ENCODE peak calls at places on chromosome 19, in seven cellular contexts. D is NCI-H2171; J is stimulated activated naive B cell treated with anti-CD40 and anti-IgM and Interleukin-4, amounts not matched to agents 10 μg/mL and 1 μg/mL and 100 μg/mL, for 72 hours; I is NCI-H460; G is activated naive CD8-positive, alpha-beta T cell treated with anti-CD3 and anti-CD28 coated beads, Interleukin-2, amount 50 U/mL, for 16 hours; P is stimulated activated CD8-positive, alpha-beta memory T cell treated with anti-CD3 and anti-CD28 coated beads, Interleukin-4, amount 100 ng/mL, for 48 hours; K is small intestine. Y is an unnamed sample.

GRCh38 chr19:48644839-48645651 is 942 bp downstream of the CA11 start:
- DNase-seq in D (peak; percentile 75), J (peak; percentile 62), I (no peak), G (peak; percentile 39), P (peak; percentile 81), K (peak; percentile 77), Y (peak; percentile 84)

GRCh38 chr19:48497728-48498575 is 13.7 kb downstream of the LMTK3 start:
- DNase-seq in D (no peak), J (no peak), I (no peak), G (no peak), P (no peak), K (no peak), Y (no peak)

GRCh38 chr19:12733369-12733896 is 1.1 kb downstream of the TRIR start:
- DNase-seq in D (peak; percentile 11), J (peak; percentile 34), I (no peak), G (no peak), P (peak; percentile 69), K (peak; percentile 36), Y (peak; percentile 78)

GRCh38 chr19:4140237-4140711 is 13.2 kb upstream of the CREB3L3 start:
- DNase-seq in D (peak; percentile 74), J (no peak), I (peak; percentile 61), G (no peak), P (peak; percentile 48), K (peak; percentile 79), Y (peak; percentile 42)

GRCh38 chr19:53703361-53703760 is 71.6 kb downstream of the DPRX start:
- DNase-seq in D (no peak), J (no peak), I (no peak), G (no peak), P (no peak), K (no peak), Y (no peak)

GRCh38 chr19:15404780-15405211 is 14.0 kb downstream of the AKAP8L start:
- DNase-seq in D (no peak), J (no peak), I (no peak), G (no peak), P (no peak), K (no peak), Y (no peak)

GRCh38 chr19:56751078-56751489 is 79.5 kb upstream of the ZNF835 start:
- DNase-seq in D (no peak), J (no peak), I (no peak), G (no peak), P (no peak), K (no peak), Y (no peak)

GRCh38 chr19:57280913-57281425 is 684 bp downstream of the ZNF460 start:
- DNase-seq in D (peak; percentile 41), J (no peak), I (no peak), G (no peak), P (peak; percentile 30), K (peak; percentile 6), Y (peak; percentile 29)

GRCh38 chr19:28715157-28715556 is 497.8 kb downstream of the UQCRFS1 start:
- DNase-seq in D (no peak), J (no peak), I (no peak), G (no peak), P (no peak), K (no peak), Y (no peak)

GRCh38 chr19:2589441-2589840 is 113.1 kb downstream of the GNG7 start:
- DNase-seq in D (no peak), J (no peak), I (no peak), G (no peak), P (no peak), K (no peak), Y (no peak)

GRCh38 chr19:57615346-57615745 is 1.3 kb downstream of the ZNF134 start:
- DNase-seq in D (no peak), J (no peak), I (no peak), G (no peak), P (no peak), K (no peak), Y (no peak)

GRCh38 chr19:44163789-44164188 is 1.1 kb upstream of the ZNF226 start:
- DNase-seq in D (no peak), J (no peak), I (no peak), G (no peak), P (no peak), K (no peak), Y (no peak)

GRCh38 chr19:15463865-15464371 is 426 bp downstream of the RASAL3 start:
- DNase-seq in D (no peak), J (peak; percentile 65), I (no peak), G (peak; percentile 51), P (peak; percentile 82), K (peak; percentile 57), Y (peak; percentile 88)

GRCh38 chr19:14550201-14550754 is 20.9 kb downstream of the TECR start:
- DNase-seq in D (no peak), J (no peak), I (no peak), G (no peak), P (no peak), K (peak; percentile 63), Y (no peak)

GRCh38 chr19:2554856-2555255 is 78.9 kb downstream of the GADD45B start:
- DNase-seq in D (no peak), J (no peak), I (no peak), G (no peak), P (no peak), K (no peak), Y (no peak)

GRCh38 chr19:45767410-45767880 is 1.6 kb downstream of the SIX5 start:
- DNase-seq in D (peak; percentile 60), J (no peak), I (peak; percentile 37), G (no peak), P (no peak), K (peak; percentile 32), Y (no peak)

GRCh38 chr19:6092329-6093286 is 17.7 kb downstream of the RFX2 start:
- DNase-seq in D (peak; percentile 83), J (no peak), I (peak; percentile 44), G (no peak), P (no peak), K (peak; percentile 88), Y (no peak)

GRCh38 chr19:31154021-31154420 is 195.2 kb downstream of the TSHZ3 start:
- DNase-seq in D (no peak), J (no peak), I (no peak), G (no peak), P (no peak), K (no peak), Y (no peak)

GRCh38 chr19:46791944-46792343 is 3.5 kb upstream of the SLC1A5 start:
- DNase-seq in D (peak; percentile 45), J (no peak), I (no peak), G (no peak), P (no peak), K (peak; percentile 14), Y (peak; percentile 44)

GRCh38 chr19:54207908-54208783 is 7.5 kb downstream of the RPS9 start:
- DNase-seq in D (no peak), J (peak; percentile 81), I (no peak), G (no peak), P (peak; percentile 74), K (peak; percentile 32), Y (peak; percentile 82)

GRCh38 chr19:7994114-7994513 is 11.3 kb downstream of the ELAVL1 start:
- DNase-seq in D (no peak), J (no peak), I (no peak), G (no peak), P (no peak), K (no peak), Y (no peak)

GRCh38 chr19:3503036-3503572 is 2.6 kb upstream of the DOHH start:
- DNase-seq in D (no peak), J (no peak), I (no peak), G (no peak), P (no peak), K (no peak), Y (no peak)

GRCh38 chr19:3511506-3512251 is 5.6 kb downstream of the FZR1 start:
- DNase-seq in D (no peak), J (no peak), I (no peak), G (no peak), P (no peak), K (no peak), Y (no peak)

GRCh38 chr19:3270908-3271307 is 46.4 kb downstream of the CELF5 start:
- DNase-seq in D (peak; percentile 97), J (no peak), I (no peak), G (no peak), P (peak; percentile 62), K (no peak), Y (peak; percentile 58)

GRCh38 chr19:54154603-54155345 is 4.7 kb downstream of the LENG1 start:
- DNase-seq in D (no peak), J (no peak), I (no peak), G (no peak), P (no peak), K (no peak), Y (peak; percentile 65)

GRCh38 chr19:46728208-46728607 is 11.3 kb upstream of the PRKD2 start:
- DNase-seq in D (no peak), J (no peak), I (no peak), G (no peak), P (no peak), K (no peak), Y (no peak)